ENCODE peak calls at places on chromosomes 5 and 9, in four cellular contexts. One of them, this sample, is unnamed.
A peak's percentile ranks its signal among the peaks of the same experiment; 100 is the strongest.

GRCh38 chr5:122864400-122864799 is 19.0 kb downstream of the SNX24 start:
- DNase-seq in endothelial cell of umbilical vein: no peak
- DNase-seq in cardiac muscle cell: no peak
- DNase-seq in right atrium auricular region: no peak
- DNase-seq in this sample: no peak

GRCh38 chr9:13113201-13113600 is 166.3 kb downstream of the MPDZ start:
- DNase-seq in endothelial cell of umbilical vein: no peak
- DNase-seq in cardiac muscle cell: no peak
- DNase-seq in right atrium auricular region: no peak
- DNase-seq in this sample: no peak

GRCh38 chr5:149063017-149063687 is at the start of gene SH3TC2:
- DNase-seq in endothelial cell of umbilical vein: peak; percentile 28
- DNase-seq in right atrium auricular region: no peak
- DNase-seq in cardiac muscle cell: peak; percentile 83
- DNase-seq in this sample: no peak

GRCh38 chr5:36734422-36734821 is 128.0 kb downstream of the SLC1A3 start:
- DNase-seq in right atrium auricular region: no peak
- DNase-seq in cardiac muscle cell: peak; percentile 19
- DNase-seq in endothelial cell of umbilical vein: no peak
- DNase-seq in this sample: no peak

GRCh38 chr5:74582853-74583252 is 57.7 kb downstream of the ENC1 start:
- DNase-seq in endothelial cell of umbilical vein: no peak
- DNase-seq in cardiac muscle cell: no peak
- DNase-seq in right atrium auricular region: no peak
- DNase-seq in this sample: no peak

GRCh38 chr5:39760385-39761198 is 335.8 kb upstream of the DAB2 start:
- DNase-seq in endothelial cell of umbilical vein: peak; percentile 12
- DNase-seq in right atrium auricular region: peak; percentile 65
- DNase-seq in cardiac muscle cell: no peak
- DNase-seq in this sample: no peak

GRCh38 chr5:128965011-128965637 is at the start of gene SLC27A6:
- DNase-seq in cardiac muscle cell: peak; percentile 79
- DNase-seq in right atrium auricular region: no peak
- DNase-seq in endothelial cell of umbilical vein: no peak
- DNase-seq in this sample: no peak

GRCh38 chr9:77014597-77015263 is 4.7 kb upstream of the FOXB2 start:
- DNase-seq in cardiac muscle cell: no peak
- DNase-seq in endothelial cell of umbilical vein: no peak
- DNase-seq in right atrium auricular region: peak; percentile 46
- DNase-seq in this sample: no peak

GRCh38 chr9:85900504-85901201 is 40.3 kb upstream of the NAA35 start:
- DNase-seq in cardiac muscle cell: peak; percentile 18
- DNase-seq in endothelial cell of umbilical vein: peak; percentile 54
- DNase-seq in right atrium auricular region: no peak
- DNase-seq in this sample: peak; percentile 9

GRCh38 chr5:158313027-158313738 is 454.2 kb upstream of the CLINT1 start:
- DNase-seq in right atrium auricular region: no peak
- DNase-seq in cardiac muscle cell: no peak
- DNase-seq in endothelial cell of umbilical vein: no peak
- DNase-seq in this sample: no peak

GRCh38 chr5:68378204-68378830 is 162.8 kb downstream of the PIK3R1 start:
- DNase-seq in cardiac muscle cell: no peak
- DNase-seq in right atrium auricular region: no peak
- DNase-seq in endothelial cell of umbilical vein: no peak
- DNase-seq in this sample: no peak

GRCh38 chr9:130282000-130282700 is 16.6 kb downstream of the HMCN2 start:
- DNase-seq in endothelial cell of umbilical vein: peak; percentile 6
- DNase-seq in cardiac muscle cell: no peak
- DNase-seq in right atrium auricular region: no peak
- DNase-seq in this sample: no peak

GRCh38 chr9:108444400-108445358 is 411.1 kb downstream of the ACTL7B start:
- DNase-seq in right atrium auricular region: no peak
- DNase-seq in endothelial cell of umbilical vein: peak; percentile 89
- DNase-seq in cardiac muscle cell: no peak
- DNase-seq in this sample: no peak

GRCh38 chr5:110751902-110752762 is 13.3 kb downstream of the SLC25A46 start:
- DNase-seq in endothelial cell of umbilical vein: no peak
- DNase-seq in right atrium auricular region: no peak
- DNase-seq in cardiac muscle cell: no peak
- DNase-seq in this sample: no peak

GRCh38 chr9:93555370-93555769 is 21.0 kb upstream of the PHF2 start:
- DNase-seq in cardiac muscle cell: no peak
- DNase-seq in right atrium auricular region: no peak
- DNase-seq in endothelial cell of umbilical vein: no peak
- DNase-seq in this sample: no peak

GRCh38 chr5:139368613-139369012 is 14.5 kb downstream of the SLC23A1 start:
- DNase-seq in endothelial cell of umbilical vein: peak; percentile 20
- DNase-seq in cardiac muscle cell: no peak
- DNase-seq in right atrium auricular region: no peak
- DNase-seq in this sample: no peak

GRCh38 chr5:136043551-136043950 is 14.8 kb downstream of the TGFBI start:
- DNase-seq in endothelial cell of umbilical vein: peak; percentile 58
- DNase-seq in cardiac muscle cell: no peak
- DNase-seq in right atrium auricular region: no peak
- DNase-seq in this sample: no peak

GRCh38 chr9:123684393-123685149 is 245.4 kb downstream of the DENND1A start:
- DNase-seq in endothelial cell of umbilical vein: no peak
- DNase-seq in right atrium auricular region: no peak
- DNase-seq in cardiac muscle cell: no peak
- DNase-seq in this sample: no peak

DNA sequence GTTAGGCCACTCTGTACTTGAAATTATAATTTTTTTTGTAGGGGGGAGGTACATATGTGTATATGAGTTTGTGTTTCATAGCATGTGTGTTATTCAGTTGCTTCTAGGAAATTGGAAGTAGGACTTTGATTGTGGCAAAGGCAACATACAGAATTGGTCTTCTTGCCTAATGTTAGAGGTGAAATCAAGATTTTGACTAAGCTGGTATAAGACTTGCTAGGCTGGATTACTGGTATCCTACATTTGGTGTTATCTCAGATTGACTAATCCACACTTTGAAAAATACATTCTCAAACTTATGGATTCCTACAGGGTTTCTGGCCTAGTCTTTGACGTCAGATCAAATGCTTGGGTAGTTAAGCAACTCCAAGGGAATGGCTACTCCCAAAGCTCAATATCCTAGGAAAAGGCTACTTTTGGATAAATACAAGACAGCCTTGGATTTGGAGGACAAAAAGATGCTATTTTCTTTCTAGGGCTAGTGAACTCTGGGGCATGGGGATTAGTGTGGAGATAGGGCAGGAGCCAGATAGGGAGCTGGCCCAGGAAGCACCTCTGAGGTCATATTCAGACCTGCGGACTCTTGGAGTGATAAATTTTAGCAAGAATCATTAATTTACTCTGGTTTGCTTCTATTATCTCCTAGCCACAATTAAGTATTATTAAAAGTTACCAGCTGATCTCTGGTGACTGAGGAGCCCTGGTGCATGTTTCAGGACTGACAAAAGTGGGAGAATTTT is 144.0 kb upstream of the RPS23 start:
- DNase-seq in right atrium auricular region: no peak
- DNase-seq in endothelial cell of umbilical vein: no peak
- DNase-seq in cardiac muscle cell: no peak
- DNase-seq in this sample: no peak
- H3K27ac ChIP-seq in right atrium auricular region: peak overlapping the region; percentile 67
- H3K27ac ChIP-seq in endothelial cell of umbilical vein: no peak overlapping the region
- H3K27ac ChIP-seq in cardiac muscle cell: no peak overlapping the region
- H3K27ac ChIP-seq in this sample: no peak overlapping the region

GRCh38 chr5:66985394-66985793 is 211.2 kb downstream of the CD180 start:
- DNase-seq in right atrium auricular region: no peak
- DNase-seq in cardiac muscle cell: no peak
- DNase-seq in endothelial cell of umbilical vein: no peak
- DNase-seq in this sample: no peak

GRCh38 chr5:66981705-66982387 is 214.8 kb downstream of the CD180 start:
- DNase-seq in endothelial cell of umbilical vein: no peak
- DNase-seq in right atrium auricular region: no peak
- DNase-seq in cardiac muscle cell: no peak
- DNase-seq in this sample: no peak

GRCh38 chr5:66981266-66981665 is 215.3 kb downstream of the CD180 start:
- DNase-seq in cardiac muscle cell: no peak
- DNase-seq in endothelial cell of umbilical vein: no peak
- DNase-seq in right atrium auricular region: no peak
- DNase-seq in this sample: no peak

GRCh38 chr5:66979738-66980137 is 216.9 kb downstream of the CD180 start:
- DNase-seq in cardiac muscle cell: no peak
- DNase-seq in right atrium auricular region: no peak
- DNase-seq in endothelial cell of umbilical vein: no peak
- DNase-seq in this sample: no peak

GRCh38 chr5:66982514-66982913 is 214.1 kb downstream of the CD180 start:
- DNase-seq in cardiac muscle cell: no peak
- DNase-seq in right atrium auricular region: no peak
- DNase-seq in endothelial cell of umbilical vein: no peak
- DNase-seq in this sample: no peak
- H3K4me1 ChIP-seq in cardiac muscle cell: peaks cover 45% of the 10 kb centered on the region
- H3K4me1 ChIP-seq in right atrium auricular region: no peaks in the 10 kb centered on the region
- H3K4me1 ChIP-seq in endothelial cell of umbilical vein: no peaks in the 10 kb centered on the region
- H3K4me1 ChIP-seq in this sample: no peaks in the 10 kb centered on the region

DNA sequence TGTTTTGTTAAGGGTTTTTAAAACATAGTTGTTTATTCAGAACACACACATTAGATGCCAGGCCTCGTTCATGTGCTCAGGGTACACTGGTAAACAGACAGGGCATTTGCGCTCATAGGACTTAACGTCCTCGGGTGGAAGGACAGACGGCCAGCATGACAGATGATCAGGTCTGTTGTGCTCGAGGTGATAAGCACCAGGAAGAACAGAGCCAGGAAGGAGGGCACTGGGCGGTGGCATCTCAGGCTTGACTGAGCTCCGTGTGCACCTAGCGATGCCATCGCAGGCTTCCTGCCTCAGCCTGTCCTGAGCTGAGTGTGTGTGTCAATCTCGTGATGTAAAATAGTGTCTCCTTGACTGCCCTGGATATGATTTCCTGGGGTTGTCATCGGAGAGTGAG is 96.5 kb downstream of the EHMT1 start:
- DNase-seq in endothelial cell of umbilical vein: no peak
- DNase-seq in cardiac muscle cell: no peak
- DNase-seq in right atrium auricular region: no peak
- DNase-seq in this sample: no peak
- H3K9me3 ChIP-seq in endothelial cell of umbilical vein: no peaks in the 10 kb centered on the region
- H3K9me3 ChIP-seq in cardiac muscle cell: no peaks in the 10 kb centered on the region
- H3K9me3 ChIP-seq in right atrium auricular region: no peaks in the 10 kb centered on the region
- H3K9me3 ChIP-seq in this sample: peaks cover 17% of the 10 kb centered on the region

DNA sequence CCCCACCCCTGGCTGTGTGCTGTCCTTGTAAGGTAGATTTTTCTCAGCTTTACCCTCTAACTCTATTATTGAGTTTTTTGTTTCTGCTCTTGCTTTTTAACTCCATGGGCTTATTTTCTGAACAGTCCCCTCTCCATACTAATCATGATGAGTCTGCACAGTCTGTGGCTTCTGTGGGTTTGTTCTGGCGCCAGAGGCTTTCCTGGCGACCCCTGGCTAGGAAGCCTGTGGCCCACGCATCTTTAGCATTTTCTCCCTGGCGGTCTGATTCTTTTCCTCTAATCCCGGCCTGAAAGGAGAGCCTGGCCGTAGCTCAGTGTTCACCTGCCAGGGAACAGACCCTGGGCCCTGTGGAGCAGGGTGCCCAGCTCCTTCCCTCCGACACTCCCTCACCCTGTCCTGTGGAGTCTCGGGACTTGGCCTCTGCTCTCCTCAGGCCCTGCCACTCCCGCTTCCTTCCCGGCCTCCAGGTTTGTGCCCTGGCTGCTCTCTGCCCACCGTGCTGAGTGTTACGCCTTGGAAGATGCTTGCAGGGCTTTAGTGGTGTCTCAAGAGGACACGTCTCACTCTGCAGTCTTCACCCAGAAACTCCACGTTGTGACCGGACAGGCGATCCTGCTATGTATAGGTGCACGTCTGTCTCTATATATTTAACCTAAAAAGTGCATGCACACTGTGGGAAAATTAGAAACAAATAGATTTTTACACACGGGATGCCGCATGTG is 31.7 kb upstream of the LRRC14B start:
- DNase-seq in endothelial cell of umbilical vein: no peak
- DNase-seq in cardiac muscle cell: no peak
- DNase-seq in right atrium auricular region: no peak
- DNase-seq in this sample: no peak
- H3K27ac ChIP-seq in endothelial cell of umbilical vein: no peak overlapping the region
- H3K27ac ChIP-seq in cardiac muscle cell: no peak overlapping the region
- H3K27ac ChIP-seq in right atrium auricular region: no peak overlapping the region
- H3K27ac ChIP-seq in this sample: no peak overlapping the region